ENCODE peak calls at places on chromosomes 4 and X, in seven cellular contexts. O, B, V, C, K, S and P are unnamed samples.

GRCh38 chr4:140641789-140642439 is 73.2 kb upstream of the UCP1 start:
- DNase-seq in O (peak; percentile 85), B (peak; percentile 67), V (no peak), C (no peak), K (no peak), S (no peak), P (no peak)

GRCh38 chr4:44256414-44256813 is 192.2 kb downstream of the KCTD8 start:
- DNase-seq in O (no peak), B (no peak), V (no peak), C (no peak), K (no peak), S (no peak), P (no peak)

GRCh38 chr4:156764846-156765245 is 206.8 kb downstream of the PDGFC start:
- DNase-seq in O (no peak), B (no peak), V (no peak), C (no peak), K (no peak), S (no peak), P (no peak)

GRCh38 chrX:31333181-31333831 is 261.5 kb upstream of the FTHL17 start:
- DNase-seq in O (no peak), B (no peak), V (no peak), C (no peak), K (no peak), S (no peak), P (no peak)

GRCh38 chrX:86295293-86295692 is 147.0 kb downstream of the DACH2 start:
- DNase-seq in O (no peak), B (no peak), V (no peak), C (no peak), K (no peak), S (no peak), P (no peak)

GRCh38 chr4:52665592-52665991 is 6.5 kb upstream of the USP46 start:
- DNase-seq in O (no peak), B (peak; percentile 16), V (peak; percentile 44), C (no peak), K (no peak), S (no peak), P (no peak)

GRCh38 chrX:40346379-40346778 is 234.4 kb upstream of the ATP6AP2 start:
- DNase-seq in O (no peak), B (no peak), V (no peak), C (no peak), K (no peak), S (no peak), P (no peak)

GRCh38 chr4:34878961-34879360 is 1365.4 kb downstream of the ARAP2 start:
- DNase-seq in O (no peak), B (no peak), V (no peak), C (no peak), K (no peak), S (no peak), P (no peak)

GRCh38 chrX:150575415-150575814 is 7.0 kb downstream of the MTM1 start:
- DNase-seq in O (no peak), B (no peak), V (peak; percentile 72), C (no peak), K (peak; percentile 64), S (no peak), P (peak; percentile 31)

GRCh38 chr4:24413311-24413784 is 171.0 kb downstream of the DHX15 start:
- DNase-seq in O (no peak), B (no peak), V (no peak), C (no peak), K (no peak), S (no peak), P (no peak)

GRCh38 chr4:87299898-87300297 is 22.8 kb downstream of the HSD17B13 start:
- DNase-seq in O (no peak), B (no peak), V (no peak), C (no peak), K (no peak), S (no peak), P (no peak)

GRCh38 chrX:17242470-17242869 is 132.5 kb upstream of the NHS start:
- DNase-seq in O (peak; percentile 39), B (peak; percentile 57), V (peak; percentile 34), C (no peak), K (peak; percentile 34), S (peak; percentile 12), P (no peak)

GRCh38 chrX:41043950-41044349 is 41.3 kb upstream of the USP9X start:
- DNase-seq in O (no peak), B (no peak), V (no peak), C (no peak), K (no peak), S (no peak), P (no peak)

GRCh38 chr4:139227729-139228404 is 50.8 kb upstream of the ELF2 start:
- DNase-seq in O (no peak), B (no peak), V (peak; percentile 12), C (no peak), K (no peak), S (no peak), P (peak; percentile 7)

GRCh38 chrX:39899876-39900787 is 197.6 kb downstream of the BCOR start:
- DNase-seq in O (no peak), B (peak; percentile 62), V (no peak), C (no peak), K (peak; percentile 29), S (no peak), P (no peak)

GRCh38 chr4:106541253-106541652 is 172.7 kb upstream of the GIMD1 start:
- DNase-seq in O (no peak), B (no peak), V (no peak), C (no peak), K (no peak), S (no peak), P (no peak)

GRCh38 chr4:54384563-54384962 is 155.5 kb downstream of the PDGFRA start:
- DNase-seq in O (no peak), B (no peak), V (peak; percentile 6), C (no peak), K (peak; percentile 39), S (peak; percentile 6), P (peak; percentile 41)

GRCh38 chr4:119138046-119138445 is 2.4 kb downstream of the MYOZ2 start:
- DNase-seq in O (no peak), B (no peak), V (no peak), C (no peak), K (no peak), S (no peak), P (no peak)

DNA sequence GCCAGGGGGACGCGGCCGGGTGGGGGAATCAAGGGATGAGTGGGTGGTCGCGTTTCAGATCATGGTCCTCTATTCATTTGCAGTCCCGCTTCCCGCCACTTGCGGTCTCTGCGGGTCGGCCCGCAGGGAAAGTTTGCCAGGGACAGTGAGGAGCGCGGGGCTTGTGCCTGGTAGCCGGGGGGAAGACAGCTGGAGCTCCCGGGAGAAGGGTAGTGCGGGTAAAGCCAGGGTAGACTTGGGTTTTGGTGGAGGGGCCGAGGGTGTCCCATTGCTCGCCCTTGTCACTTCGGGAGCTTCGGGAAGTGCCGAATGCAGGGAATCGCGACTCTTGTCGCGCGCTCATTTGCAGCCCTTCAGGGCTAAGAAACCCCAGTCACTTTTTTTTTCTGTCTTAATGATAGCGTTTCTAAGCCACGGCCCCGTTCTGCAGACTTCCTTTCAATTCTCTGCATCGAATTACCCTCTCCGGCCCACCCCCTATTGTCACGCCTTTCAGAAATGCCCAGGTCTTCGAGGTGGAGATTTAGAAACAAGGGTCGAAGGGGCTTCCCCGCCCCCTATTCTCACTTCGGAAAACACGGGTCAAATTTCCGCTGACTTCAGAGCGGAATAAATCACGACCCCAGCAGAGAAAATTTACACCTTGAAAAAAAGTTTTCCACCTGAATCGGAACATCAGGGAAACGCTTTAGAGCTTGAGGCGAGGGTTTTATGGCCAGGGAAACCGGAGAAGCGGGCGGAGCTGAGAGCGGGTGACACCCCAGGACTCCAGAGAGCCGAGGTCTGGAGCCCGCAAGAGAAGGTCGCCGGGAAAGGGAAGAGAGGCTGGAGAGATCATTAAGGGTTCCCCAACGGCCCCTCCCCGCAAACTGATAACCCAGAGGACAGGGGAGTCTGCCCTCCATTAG is 1.4 kb downstream of the SHISA3 start:
- DNase-seq in O (no peak), B (no peak), V (no peak), C (peak; percentile 51), K (no peak), S (no peak), P (no peak)
- TF ChIP-seq CTCF in O (no peak), B (no peak), V (no peak), C (no peak), K (no peak), S (no peak), P (no peak)

GRCh38 chr4:163988921-163989320 is 494.4 kb downstream of the TMA16 start:
- DNase-seq in O (no peak), B (no peak), V (no peak), C (no peak), K (no peak), S (no peak), P (no peak)
- H3K36me3 ChIP-seq in O (no peaks in the 10 kb centered on the region), B (no peaks in the 10 kb centered on the region), V (no peaks in the 10 kb centered on the region), C (no peaks in the 10 kb centered on the region), K (no peaks in the 10 kb centered on the region), S (no peaks in the 10 kb centered on the region), P (no peaks in the 10 kb centered on the region)

GRCh38 chr4:2805712-2806391 is 13.0 kb downstream of the SH3BP2 start:
- DNase-seq in O (peak; percentile 70), B (no peak), V (no peak), C (peak; percentile 74), K (peak; percentile 89), S (no peak), P (peak; percentile 94)
- H3K4me1 ChIP-seq in O (peaks cover 2% of the 10 kb centered on the region), B (no peaks in the 10 kb centered on the region), V (peaks cover 49% of the 10 kb centered on the region), C (peaks cover 53% of the 10 kb centered on the region), K (peaks cover 53% of the 10 kb centered on the region), S (no peaks in the 10 kb centered on the region), P (peaks cover 60% of the 10 kb centered on the region)

GRCh38 chr4:145867416-145867815 is 71.2 kb downstream of the ZNF827 start:
- DNase-seq in O (no peak), B (no peak), V (no peak), C (no peak), K (no peak), S (no peak), P (no peak)

GRCh38 chr4:145871209-145871608 is 67.4 kb downstream of the ZNF827 start:
- DNase-seq in O (no peak), B (no peak), V (no peak), C (no peak), K (no peak), S (no peak), P (no peak)

GRCh38 chr4:145870155-145871020 is 68.2 kb downstream of the ZNF827 start:
- DNase-seq in O (no peak), B (no peak), V (no peak), C (no peak), K (no peak), S (no peak), P (no peak)

GRCh38 chr4:145865274-145865941 is 73.2 kb downstream of the ZNF827 start:
- DNase-seq in O (no peak), B (no peak), V (no peak), C (no peak), K (no peak), S (no peak), P (no peak)

DNA sequence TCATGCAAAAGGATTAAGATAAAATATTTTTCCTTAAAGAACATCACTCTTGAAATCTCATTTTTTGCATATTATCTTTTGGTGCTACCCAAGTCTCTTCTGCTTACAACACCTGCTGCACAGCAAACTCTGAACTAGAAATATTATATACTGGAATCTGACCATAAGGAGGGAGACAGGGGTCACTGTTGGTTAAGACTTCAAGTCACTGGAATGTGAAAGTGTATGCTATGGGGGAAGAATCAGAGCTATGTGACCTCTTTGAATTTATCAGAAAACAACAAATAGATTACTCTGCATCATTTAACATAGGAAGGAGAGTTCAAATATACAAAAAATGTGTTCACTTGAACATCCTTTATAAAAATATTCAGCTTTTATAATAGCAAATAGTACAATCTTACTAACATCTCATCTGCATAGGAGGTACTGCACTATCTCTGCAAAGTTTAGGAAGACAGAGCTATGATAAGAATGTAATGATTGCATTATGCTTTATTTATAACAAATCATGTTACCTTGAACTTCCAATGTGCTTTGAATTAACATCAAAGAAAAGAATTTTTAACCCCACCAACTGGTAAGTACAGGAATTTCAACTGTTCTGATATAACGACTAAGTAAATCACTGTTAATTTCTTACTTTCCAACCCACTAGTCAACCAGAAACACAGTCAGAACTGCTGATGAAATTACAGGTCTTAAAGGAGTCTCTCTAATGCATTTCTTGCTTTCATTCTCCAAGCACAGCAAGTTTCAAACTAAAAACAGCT is 69.8 kb downstream of the ZNF827 start:
- DNase-seq in O (no peak), B (no peak), V (no peak), C (no peak), K (no peak), S (no peak), P (no peak)
- TF ChIP-seq CTCF in O (peak; percentile 11), B (peak; percentile 34), V (peak; percentile 4), C (no peak), K (no peak), S (peak; percentile 9), P (no peak)